ENCODE peak calls at places on chromosomes 3 and 15, in six cellular contexts. One of them, this sample, is unnamed.

GRCh38 chr3:138974467-138974866 is 27.4 kb downstream of the FOXL2NB start:
- DNase-seq in HFFc6: no peak
- DNase-seq in nephron progenitor cell: no peak
- DNase-seq in activated T-helper 1 cell treated with anti-CD3 and anti-CD28 coated beads, Interleukin-2, amount 50 U/mL, for 16 hours: no peak
- DNase-seq in putamen: no peak
- DNase-seq in OCI-LY7: no peak
- DNase-seq in this sample: no peak

GRCh38 chr15:39963806-39964205 is 29.9 kb downstream of the EIF2AK4 start:
- DNase-seq in OCI-LY7: no peak
- DNase-seq in HFFc6: peak; percentile 25
- DNase-seq in putamen: no peak
- DNase-seq in nephron progenitor cell: no peak
- DNase-seq in activated T-helper 1 cell treated with anti-CD3 and anti-CD28 coated beads, Interleukin-2, amount 50 U/mL, for 16 hours: no peak
- DNase-seq in this sample: no peak

GRCh38 chr3:186882881-186883685 is 40.6 kb downstream of the ADIPOQ start:
- DNase-seq in activated T-helper 1 cell treated with anti-CD3 and anti-CD28 coated beads, Interleukin-2, amount 50 U/mL, for 16 hours: peak; percentile 19
- DNase-seq in HFFc6: peak; percentile 94
- DNase-seq in nephron progenitor cell: no peak
- DNase-seq in OCI-LY7: no peak
- DNase-seq in putamen: no peak
- DNase-seq in this sample: no peak

GRCh38 chr3:13853978-13854296 is 25.9 kb downstream of the WNT7A start:
- DNase-seq in putamen: no peak
- DNase-seq in OCI-LY7: no peak
- DNase-seq in nephron progenitor cell: no peak
- DNase-seq in HFFc6: no peak
- DNase-seq in activated T-helper 1 cell treated with anti-CD3 and anti-CD28 coated beads, Interleukin-2, amount 50 U/mL, for 16 hours: no peak
- DNase-seq in this sample: no peak

GRCh38 chr3:131361464-131362421 is 19.8 kb upstream of the NUDT16 start:
- DNase-seq in activated T-helper 1 cell treated with anti-CD3 and anti-CD28 coated beads, Interleukin-2, amount 50 U/mL, for 16 hours: no peak
- DNase-seq in nephron progenitor cell: peak; percentile 67
- DNase-seq in OCI-LY7: no peak
- DNase-seq in putamen: no peak
- DNase-seq in HFFc6: no peak
- DNase-seq in this sample: peak; percentile 30

GRCh38 chr3:172244011-172244410 is 204.2 kb downstream of the GHSR start:
- DNase-seq in nephron progenitor cell: no peak
- DNase-seq in putamen: no peak
- DNase-seq in OCI-LY7: no peak
- DNase-seq in HFFc6: peak; percentile 75
- DNase-seq in activated T-helper 1 cell treated with anti-CD3 and anti-CD28 coated beads, Interleukin-2, amount 50 U/mL, for 16 hours: no peak
- DNase-seq in this sample: no peak

GRCh38 chr3:131608296-131608695 is 105.5 kb upstream of the MRPL3 start:
- DNase-seq in OCI-LY7: no peak
- DNase-seq in HFFc6: no peak
- DNase-seq in nephron progenitor cell: no peak
- DNase-seq in putamen: no peak
- DNase-seq in activated T-helper 1 cell treated with anti-CD3 and anti-CD28 coated beads, Interleukin-2, amount 50 U/mL, for 16 hours: no peak
- DNase-seq in this sample: no peak

GRCh38 chr3:142849148-142849547 is 39.7 kb downstream of the PCOLCE2 start:
- DNase-seq in OCI-LY7: no peak
- DNase-seq in activated T-helper 1 cell treated with anti-CD3 and anti-CD28 coated beads, Interleukin-2, amount 50 U/mL, for 16 hours: no peak
- DNase-seq in putamen: no peak
- DNase-seq in HFFc6: no peak
- DNase-seq in nephron progenitor cell: no peak
- DNase-seq in this sample: no peak

GRCh38 chr3:190517696-190518095 is 3.8 kb downstream of the IL1RAP start:
- DNase-seq in activated T-helper 1 cell treated with anti-CD3 and anti-CD28 coated beads, Interleukin-2, amount 50 U/mL, for 16 hours: no peak
- DNase-seq in HFFc6: peak; percentile 51
- DNase-seq in nephron progenitor cell: no peak
- DNase-seq in putamen: no peak
- DNase-seq in OCI-LY7: no peak
- DNase-seq in this sample: no peak

GRCh38 chr15:51888593-51889195 is 59.2 kb downstream of the TMOD3 start:
- DNase-seq in OCI-LY7: peak; percentile 41
- DNase-seq in activated T-helper 1 cell treated with anti-CD3 and anti-CD28 coated beads, Interleukin-2, amount 50 U/mL, for 16 hours: no peak
- DNase-seq in nephron progenitor cell: no peak
- DNase-seq in putamen: peak; percentile 27
- DNase-seq in HFFc6: no peak
- DNase-seq in this sample: no peak

GRCh38 chr15:36501063-36501678 is 78.3 kb upstream of the CDIN1 start:
- DNase-seq in nephron progenitor cell: peak; percentile 21
- DNase-seq in activated T-helper 1 cell treated with anti-CD3 and anti-CD28 coated beads, Interleukin-2, amount 50 U/mL, for 16 hours: no peak
- DNase-seq in putamen: peak; percentile 89
- DNase-seq in HFFc6: peak; percentile 68
- DNase-seq in OCI-LY7: peak; percentile 49
- DNase-seq in this sample: no peak

GRCh38 chr15:47843124-47843663 is 125.9 kb downstream of the SEMA6D start:
- DNase-seq in HFFc6: no peak
- DNase-seq in activated T-helper 1 cell treated with anti-CD3 and anti-CD28 coated beads, Interleukin-2, amount 50 U/mL, for 16 hours: no peak
- DNase-seq in putamen: no peak
- DNase-seq in OCI-LY7: no peak
- DNase-seq in nephron progenitor cell: no peak
- DNase-seq in this sample: no peak

GRCh38 chr15:38609097-38609738 is 44.6 kb upstream of the RASGRP1 start:
- DNase-seq in OCI-LY7: no peak
- DNase-seq in activated T-helper 1 cell treated with anti-CD3 and anti-CD28 coated beads, Interleukin-2, amount 50 U/mL, for 16 hours: no peak
- DNase-seq in putamen: peak; percentile 75
- DNase-seq in HFFc6: no peak
- DNase-seq in nephron progenitor cell: no peak
- DNase-seq in this sample: no peak

GRCh38 chr3:100260081-100260684 is 609 bp upstream of the TBC1D23 start:
- DNase-seq in HFFc6: no peak
- DNase-seq in activated T-helper 1 cell treated with anti-CD3 and anti-CD28 coated beads, Interleukin-2, amount 50 U/mL, for 16 hours: no peak
- DNase-seq in nephron progenitor cell: peak; percentile 34
- DNase-seq in putamen: no peak
- DNase-seq in OCI-LY7: no peak
- DNase-seq in this sample: no peak

GRCh38 chr3:123414958-123415792 is 33.7 kb downstream of the ADCY5 start:
- DNase-seq in OCI-LY7: no peak
- DNase-seq in HFFc6: no peak
- DNase-seq in putamen: no peak
- DNase-seq in activated T-helper 1 cell treated with anti-CD3 and anti-CD28 coated beads, Interleukin-2, amount 50 U/mL, for 16 hours: no peak
- DNase-seq in nephron progenitor cell: no peak
- DNase-seq in this sample: no peak

GRCh38 chr15:43943511-43943910 is 116.7 kb downstream of the WDR76 start:
- DNase-seq in putamen: no peak
- DNase-seq in OCI-LY7: no peak
- DNase-seq in HFFc6: peak; percentile 4
- DNase-seq in activated T-helper 1 cell treated with anti-CD3 and anti-CD28 coated beads, Interleukin-2, amount 50 U/mL, for 16 hours: no peak
- DNase-seq in nephron progenitor cell: no peak
- DNase-seq in this sample: no peak

GRCh38 chr3:133114198-133114597 is 76.0 kb downstream of the TMEM108 start:
- DNase-seq in putamen: no peak
- DNase-seq in OCI-LY7: no peak
- DNase-seq in nephron progenitor cell: no peak
- DNase-seq in activated T-helper 1 cell treated with anti-CD3 and anti-CD28 coated beads, Interleukin-2, amount 50 U/mL, for 16 hours: no peak
- DNase-seq in HFFc6: no peak
- DNase-seq in this sample: no peak

GRCh38 chr3:9948586-9948985 is 3.6 kb downstream of the PRRT3 start:
- DNase-seq in OCI-LY7: no peak
- DNase-seq in HFFc6: no peak
- DNase-seq in putamen: no peak
- DNase-seq in nephron progenitor cell: no peak
- DNase-seq in activated T-helper 1 cell treated with anti-CD3 and anti-CD28 coated beads, Interleukin-2, amount 50 U/mL, for 16 hours: no peak
- DNase-seq in this sample: no peak

GRCh38 chr3:130250982-130251381 is 94.5 kb upstream of the COL6A5 start:
- DNase-seq in HFFc6: no peak
- DNase-seq in OCI-LY7: no peak
- DNase-seq in putamen: no peak
- DNase-seq in activated T-helper 1 cell treated with anti-CD3 and anti-CD28 coated beads, Interleukin-2, amount 50 U/mL, for 16 hours: no peak
- DNase-seq in nephron progenitor cell: no peak
- DNase-seq in this sample: no peak

GRCh38 chr3:196611761-196612483 is 27.6 kb upstream of the NRROS start:
- DNase-seq in HFFc6: no peak
- DNase-seq in putamen: no peak
- DNase-seq in OCI-LY7: no peak
- DNase-seq in activated T-helper 1 cell treated with anti-CD3 and anti-CD28 coated beads, Interleukin-2, amount 50 U/mL, for 16 hours: no peak
- DNase-seq in nephron progenitor cell: no peak
- DNase-seq in this sample: no peak

GRCh38 chr3:127858477-127858876 is 36.2 kb upstream of the MGLL start:
- DNase-seq in HFFc6: no peak
- DNase-seq in OCI-LY7: no peak
- DNase-seq in activated T-helper 1 cell treated with anti-CD3 and anti-CD28 coated beads, Interleukin-2, amount 50 U/mL, for 16 hours: no peak
- DNase-seq in nephron progenitor cell: no peak
- DNase-seq in putamen: no peak
- DNase-seq in this sample: no peak

GRCh38 chr3:99865321-99865720 is 47.7 kb downstream of the CMSS1 start:
- DNase-seq in HFFc6: no peak
- DNase-seq in nephron progenitor cell: no peak
- DNase-seq in putamen: no peak
- DNase-seq in OCI-LY7: no peak
- DNase-seq in activated T-helper 1 cell treated with anti-CD3 and anti-CD28 coated beads, Interleukin-2, amount 50 U/mL, for 16 hours: no peak
- DNase-seq in this sample: no peak

GRCh38 chr15:25787855-25788521 is 75.1 kb downstream of the ATP10A start:
- DNase-seq in HFFc6: peak; percentile 44
- DNase-seq in activated T-helper 1 cell treated with anti-CD3 and anti-CD28 coated beads, Interleukin-2, amount 50 U/mL, for 16 hours: no peak
- DNase-seq in OCI-LY7: no peak
- DNase-seq in putamen: no peak
- DNase-seq in nephron progenitor cell: no peak
- DNase-seq in this sample: no peak

GRCh38 chr3:123298903-123299302 is 97.2 kb downstream of the SEC22A start:
- DNase-seq in activated T-helper 1 cell treated with anti-CD3 and anti-CD28 coated beads, Interleukin-2, amount 50 U/mL, for 16 hours: no peak
- DNase-seq in putamen: no peak
- DNase-seq in nephron progenitor cell: no peak
- DNase-seq in OCI-LY7: no peak
- DNase-seq in HFFc6: no peak
- DNase-seq in this sample: no peak

GRCh38 chr3:183591881-183592521 is 36.5 kb upstream of the KLHL6 start:
- DNase-seq in putamen: no peak
- DNase-seq in nephron progenitor cell: no peak
- DNase-seq in HFFc6: peak; percentile 9
- DNase-seq in activated T-helper 1 cell treated with anti-CD3 and anti-CD28 coated beads, Interleukin-2, amount 50 U/mL, for 16 hours: no peak
- DNase-seq in OCI-LY7: peak; percentile 95
- DNase-seq in this sample: no peak

GRCh38 chr15:53962646-53963561 is 15.3 kb upstream of the UNC13C start:
- DNase-seq in putamen: no peak
- DNase-seq in nephron progenitor cell: peak; percentile 61
- DNase-seq in HFFc6: no peak
- DNase-seq in OCI-LY7: peak; percentile 27
- DNase-seq in activated T-helper 1 cell treated with anti-CD3 and anti-CD28 coated beads, Interleukin-2, amount 50 U/mL, for 16 hours: no peak
- DNase-seq in this sample: peak; percentile 23

GRCh38 chr15:57866149-57866736 is 159.7 kb downstream of the POLR2M start:
- DNase-seq in nephron progenitor cell: peak; percentile 53
- DNase-seq in putamen: no peak
- DNase-seq in HFFc6: peak; percentile 12
- DNase-seq in OCI-LY7: peak; percentile 44
- DNase-seq in activated T-helper 1 cell treated with anti-CD3 and anti-CD28 coated beads, Interleukin-2, amount 50 U/mL, for 16 hours: no peak
- DNase-seq in this sample: peak; percentile 41

GRCh38 chr3:139561959-139562676 is 22.6 kb upstream of the RBP1 start:
- DNase-seq in activated T-helper 1 cell treated with anti-CD3 and anti-CD28 coated beads, Interleukin-2, amount 50 U/mL, for 16 hours: no peak
- DNase-seq in OCI-LY7: peak; percentile 21
- DNase-seq in HFFc6: no peak
- DNase-seq in nephron progenitor cell: peak; percentile 30
- DNase-seq in putamen: no peak
- DNase-seq in this sample: no peak

GRCh38 chr15:77974098-77974414 is 103.5 kb downstream of the TBC1D2B start:
- DNase-seq in nephron progenitor cell: no peak
- DNase-seq in putamen: peak; percentile 55
- DNase-seq in OCI-LY7: no peak
- DNase-seq in HFFc6: no peak
- DNase-seq in activated T-helper 1 cell treated with anti-CD3 and anti-CD28 coated beads, Interleukin-2, amount 50 U/mL, for 16 hours: no peak
- DNase-seq in this sample: no peak

GRCh38 chr3:25156526-25157075 is 271.5 kb upstream of the RARB start:
- DNase-seq in putamen: no peak
- DNase-seq in activated T-helper 1 cell treated with anti-CD3 and anti-CD28 coated beads, Interleukin-2, amount 50 U/mL, for 16 hours: no peak
- DNase-seq in OCI-LY7: no peak
- DNase-seq in HFFc6: peak; percentile 9
- DNase-seq in nephron progenitor cell: no peak
- DNase-seq in this sample: no peak

GRCh38 chr3:195616681-195617080 is 32.9 kb upstream of the APOD start:
- DNase-seq in HFFc6: no peak
- DNase-seq in nephron progenitor cell: no peak
- DNase-seq in putamen: no peak
- DNase-seq in OCI-LY7: no peak
- DNase-seq in activated T-helper 1 cell treated with anti-CD3 and anti-CD28 coated beads, Interleukin-2, amount 50 U/mL, for 16 hours: no peak
- DNase-seq in this sample: no peak

GRCh38 chr3:149373235-149374125 is 4.0 kb downstream of the TM4SF1 start:
- DNase-seq in HFFc6: peak; percentile 87
- DNase-seq in putamen: no peak
- DNase-seq in activated T-helper 1 cell treated with anti-CD3 and anti-CD28 coated beads, Interleukin-2, amount 50 U/mL, for 16 hours: no peak
- DNase-seq in nephron progenitor cell: no peak
- DNase-seq in OCI-LY7: no peak
- DNase-seq in this sample: no peak

GRCh38 chr3:58173670-58174472 is 36.9 kb downstream of the DNASE1L3 start:
- DNase-seq in nephron progenitor cell: peak; percentile 52
- DNase-seq in activated T-helper 1 cell treated with anti-CD3 and anti-CD28 coated beads, Interleukin-2, amount 50 U/mL, for 16 hours: no peak
- DNase-seq in HFFc6: no peak
- DNase-seq in OCI-LY7: peak; percentile 58
- DNase-seq in putamen: no peak
- DNase-seq in this sample: no peak

GRCh38 chr3:30256474-30256873 is 349.9 kb upstream of the TGFBR2 start:
- DNase-seq in putamen: no peak
- DNase-seq in HFFc6: peak; percentile 72
- DNase-seq in nephron progenitor cell: no peak
- DNase-seq in activated T-helper 1 cell treated with anti-CD3 and anti-CD28 coated beads, Interleukin-2, amount 50 U/mL, for 16 hours: no peak
- DNase-seq in OCI-LY7: no peak
- DNase-seq in this sample: no peak

GRCh38 chr15:51267047-51267713 is 71.2 kb downstream of the CYP19A1 start:
- DNase-seq in putamen: no peak
- DNase-seq in nephron progenitor cell: peak; percentile 56
- DNase-seq in HFFc6: no peak
- DNase-seq in OCI-LY7: no peak
- DNase-seq in activated T-helper 1 cell treated with anti-CD3 and anti-CD28 coated beads, Interleukin-2, amount 50 U/mL, for 16 hours: no peak
- DNase-seq in this sample: no peak